ENCODE peak calls at places on chromosomes 5 and 9, in six cellular contexts. L is stimulated activated effector memory CD8-positive, alpha-beta T cell treated with anti-CD3 and anti-CD28 coated beads, Interleukin-12 subunit alpha, Interleukin-12 subunit beta, amount 100 ng/mL, for 72 hours; Q is KBM-7; W is progenitor cell of endocrine pancreas; R is memory B cell; N is germinal center. Y is an unnamed sample.

GRCh38 chr9:105154723-105155191 is 89.7 kb upstream of the SLC44A1 start:
- DNase-seq in L (no peak), W (no peak), Q (peak), N (no peak), R (no peak), Y (no peak)

GRCh38 chr5:179475211-179475840 is 75.0 kb upstream of the RUFY1 start:
- DNase-seq in N (no peak), W (no peak), Q (no peak), R (no peak), L (no peak), Y (no peak)

GRCh38 chr9:34601883-34602570 is 9.9 kb downstream of the RPP25L start:
- DNase-seq in L (no peak), R (no peak), Q (no peak), N (no peak), W (no peak), Y (no peak)

GRCh38 chr5:14675865-14676300 is 11.4 kb downstream of the OTULIN start:
- DNase-seq in L (no peak), Q (peak), N (no peak), R (peak), W (no peak), Y (no peak)

GRCh38 chr5:139385061-139385889 is 2.2 kb upstream of the SLC23A1 start:
- DNase-seq in W (no peak), R (no peak), Q (peak), L (no peak), N (no peak), Y (peak)

GRCh38 chr9:19229725-19230355 is 653 bp upstream of the DENND4C start:
- DNase-seq in R (peak), Q (peak), N (peak), W (peak), L (peak), Y (peak)

GRCh38 chr5:134784241-134784920 is 25.8 kb downstream of the DDX46 start:
- DNase-seq in R (no peak), N (no peak), L (no peak), Q (peak), W (no peak), Y (no peak)

GRCh38 chr5:93078082-93079038 is 502.7 kb downstream of the NR2F1-AS1 start:
- DNase-seq in L (no peak), N (no peak), R (no peak), Q (peak), W (no peak), Y (peak)

GRCh38 chr5:133565993-133566392 is 46.3 kb downstream of the FSTL4 start:
- DNase-seq in Q (peak), W (peak), L (no peak), R (no peak), N (no peak), Y (no peak)

GRCh38 chr9:37001461-37001860 is 32.6 kb downstream of the PAX5 start:
- DNase-seq in Q (no peak), L (no peak), N (no peak), W (no peak), R (no peak), Y (no peak)

GRCh38 chr9:121676916-121677315 is 25.5 kb downstream of the DAB2IP start:
- DNase-seq in R (no peak), Q (no peak), N (no peak), W (no peak), L (no peak), Y (no peak)

GRCh38 chr9:85522459-85523092 is 219.2 kb downstream of the AGTPBP1 start:
- DNase-seq in W (peak), N (peak), Q (peak), L (peak), R (no peak), Y (peak)

GRCh38 chr5:172854451-172854871 is 20.4 kb downstream of the ERGIC1 start:
- DNase-seq in L (no peak), R (no peak), Q (no peak), N (no peak), W (no peak), Y (no peak)

GRCh38 chr9:88694625-88695024 is 159.6 kb downstream of the NXNL2 start:
- DNase-seq in N (no peak), R (no peak), L (no peak), Q (no peak), W (no peak), Y (peak)

GRCh38 chr5:138459311-138459710 is 6.0 kb upstream of the EGR1 start:
- DNase-seq in R (peak), W (no peak), L (peak), Q (no peak), N (peak), Y (no peak)

GRCh38 chr9:88310310-88310980 is 77.8 kb upstream of the SPIN1 start:
- DNase-seq in Q (peak), W (no peak), R (no peak), L (no peak), N (no peak), Y (no peak)

GRCh38 chr9:14957054-14957453 is 46.8 kb upstream of the FREM1 start:
- DNase-seq in L (no peak), R (no peak), Q (no peak), N (no peak), W (no peak), Y (no peak)

GRCh38 chr5:150589791-150590601 is 50.5 kb upstream of the SYNPO start:
- DNase-seq in N (no peak), W (no peak), L (no peak), Q (no peak), R (no peak), Y (peak)

GRCh38 chr9:110977259-110977709 is 61.0 kb downstream of the LPAR1 start:
- DNase-seq in R (no peak), W (no peak), Q (no peak), L (no peak), N (no peak), Y (no peak)

Y was measured in hepatic stellate cell.